ENCODE peak calls at places on chromosomes 2 and 18, in seven cellular contexts. Q is H9, Y is foreskin keratinocyte, P is mucosa of descending colon, E is heart right ventricle, N is AG04450, L is foreskin fibroblast. F is an unnamed sample.

GRCh38 chr18:3401669-3402620 is 48.0 kb upstream of the TGIF1 start:
- DNase-seq in P (no peak), Q (no peak), N (no peak), L (no peak), Y (no peak), E (no peak), F (no peak)

GRCh38 chr2:222972420-222972819 is 79.6 kb upstream of the KCNE4 start:
- DNase-seq in P (no peak), Q (no peak), E (no peak), N (no peak), Y (no peak), L (no peak), F (no peak)

GRCh38 chr2:216673609-216674008 is 21.7 kb downstream of the IGFBP5 start:
- DNase-seq in P (no peak), Q (no peak), E (no peak), N (no peak), L (no peak), Y (no peak), F (no peak)

GRCh38 chr18:31101148-31102019 is 837 bp downstream of the DSC2 start:
- DNase-seq in E (peak), Q (peak), L (no peak), P (peak), N (no peak), Y (peak), F (peak)

GRCh38 chr18:29879763-29880162 is 1162.8 kb downstream of the DSC3 start:
- DNase-seq in Y (no peak), L (no peak), E (no peak), P (no peak), Q (peak), N (no peak), F (no peak)

GRCh38 chr2:147182260-147182659 is 662.6 kb upstream of the ACVR2A start:
- DNase-seq in Y (peak), Q (no peak), N (no peak), L (no peak), E (no peak), P (peak), F (no peak)

GRCh38 chr2:29130295-29130694 is 15.1 kb downstream of the CLIP4 start:
- DNase-seq in N (no peak), L (peak), Y (peak), P (no peak), Q (no peak), E (no peak), F (no peak)

GRCh38 chr2:73998451-73998850 is 13.7 kb downstream of the TET3 start:
- DNase-seq in L (no peak), Y (no peak), Q (no peak), P (no peak), E (no peak), N (no peak), F (no peak)

GRCh38 chr18:27894746-27895145 is 282.2 kb downstream of the CDH2 start:
- DNase-seq in Q (no peak), E (no peak), Y (no peak), L (no peak), N (no peak), P (no peak), F (no peak)

GRCh38 chr2:158079672-158080071 is 22.0 kb upstream of the UPP2 start:
- DNase-seq in N (no peak), L (peak), P (no peak), Y (peak), E (no peak), Q (no peak), F (no peak)

GRCh38 chr2:8680931-8681760 is 710 bp upstream of the ID2 start:
- DNase-seq in N (peak), E (peak), L (peak), Q (peak), Y (peak), P (peak), F (peak)

GRCh38 chr2:10159486-10160160 is 37.1 kb downstream of the RRM2 start:
- DNase-seq in L (no peak), N (no peak), Q (no peak), E (no peak), Y (no peak), P (no peak), F (no peak)

GRCh38 chr18:55577812-55578539 is 10.0 kb downstream of the TCF4 start:
- DNase-seq in Y (no peak), E (no peak), N (no peak), L (no peak), Q (no peak), P (no peak), F (no peak)

GRCh38 chr18:48539406-48540328 is 836 bp downstream of the CTIF start:
- DNase-seq in L (peak), N (no peak), Y (peak), E (peak), P (peak), Q (peak), F (peak)

GRCh38 chr2:207156451-207157161 is 9.1 kb downstream of the KLF7 start:
- DNase-seq in Q (no peak), L (no peak), P (no peak), N (no peak), E (no peak), Y (no peak), F (no peak)

GRCh38 chr2:19812166-19812565 is 89.6 kb downstream of the TTC32 start:
- DNase-seq in E (no peak), Q (peak), N (no peak), Y (no peak), L (no peak), P (no peak), F (peak)

GRCh38 chr18:75551071-75551470 is 123.6 kb upstream of the SMIM21 start:
- DNase-seq in Y (no peak), P (no peak), E (no peak), L (no peak), Q (no peak), N (no peak), F (no peak)

GRCh38 chr18:57208056-57208455 is 61.2 kb downstream of the BOD1L2 start:
- DNase-seq in Y (no peak), L (no peak), P (no peak), E (no peak), N (no peak), Q (no peak), F (no peak)

GRCh38 chr2:164242409-164242808 is 378.9 kb downstream of the GRB14 start:
- DNase-seq in L (no peak), N (no peak), Q (no peak), Y (no peak), P (no peak), E (no peak), F (no peak)

GRCh38 chr2:79576431-79576830 is 63.6 kb downstream of the CTNNA2 start:
- DNase-seq in N (no peak), Q (no peak), E (no peak), P (no peak), L (no peak), Y (no peak), F (no peak)

GRCh38 chr2:79573895-79574674 is 61.2 kb downstream of the CTNNA2 start:
- DNase-seq in N (no peak), L (no peak), P (no peak), E (no peak), Q (no peak), Y (no peak), F (no peak)

GRCh38 chr2:79580175-79580574 is 67.3 kb downstream of the CTNNA2 start:
- DNase-seq in Y (no peak), N (no peak), E (no peak), Q (peak), P (no peak), L (no peak), F (no peak)

DNA sequence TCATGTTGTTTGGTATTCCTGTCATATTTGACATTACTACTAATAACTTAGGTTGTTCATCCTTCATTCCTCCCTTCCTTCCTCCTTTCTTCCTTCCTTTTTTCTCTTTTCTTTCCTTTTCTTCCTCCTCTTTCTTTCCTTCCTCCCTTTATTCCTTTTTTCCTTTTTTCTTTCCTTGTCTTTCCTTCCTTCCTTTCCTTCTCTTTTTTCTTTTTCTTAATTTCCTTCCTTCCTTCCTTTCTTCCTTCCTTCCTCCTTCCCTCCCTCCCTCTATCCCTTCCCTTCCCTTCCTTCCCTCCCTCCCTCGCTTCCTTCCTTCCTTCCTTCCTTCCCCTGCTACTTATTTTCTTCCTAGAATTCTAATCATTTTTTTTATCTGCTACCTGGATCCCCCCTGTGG is 66.1 kb downstream of the CTNNA2 start:
- DNase-seq in L (no peak), Q (no peak), N (no peak), P (no peak), E (no peak), Y (no peak), F (no peak)
- TF ChIP-seq CTCF in L (no peak), Q (no peak), N (no peak), P (no peak), E (no peak), Y (no peak), F (no peak)

GRCh38 chr2:179447839-179448447 is 183.3 kb upstream of the SESTD1 start:
- DNase-seq in L (peak), Y (no peak), Q (no peak), P (no peak), N (no peak), E (no peak), F (no peak)
- TF ChIP-seq CTCF in L (peak), Y (peak), Q (peak), P (no peak), N (peak), E (peak), F (no peak)

GRCh38 chr2:36777788-36778187 is 81.3 kb downstream of the VIT start:
- DNase-seq in N (no peak), E (no peak), Y (no peak), L (no peak), P (no peak), Q (no peak), F (no peak)
- TF ChIP-seq CTCF in N (no peak), E (no peak), Y (no peak), L (no peak), P (no peak), Q (no peak), F (no peak)

GRCh38 chr18:60411715-60412114 is 39.1 kb upstream of the MC4R start:
- DNase-seq in N (no peak), E (no peak), Y (no peak), L (no peak), P (no peak), Q (peak), F (no peak)
- TF ChIP-seq CTCF in N (peak), E (no peak), Y (peak), L (peak), P (no peak), Q (peak), F (no peak)

F was measured in right atrium auricular region.